ENCODE peak calls at places on chromosomes 12 and 14, in six cellular contexts. A, G, H, I, K and L are unnamed samples.

GRCh38 chr12:44780221-44780770 is 95.8 kb downstream of the NELL2 start:
- DNase-seq in A (no peak), G (no peak), H (no peak), I (no peak), K (no peak), L (no peak)

GRCh38 chr12:12209675-12210074 is 57.2 kb downstream of the LRP6 start:
- DNase-seq in A (no peak), G (no peak), H (no peak), I (no peak), K (no peak), L (no peak)

GRCh38 chr14:68787235-68787727 is 5.6 kb downstream of the ZFP36L1 start:
- DNase-seq in A (peak), G (no peak), H (peak), I (no peak), K (no peak), L (no peak)

GRCh38 chr12:54201001-54201794 is 12.4 kb upstream of the SMUG1 start:
- DNase-seq in A (peak), G (peak), H (peak), I (peak), K (peak), L (peak)

GRCh38 chr14:24051162-24051788 is 534 bp upstream of the CARMIL3 start:
- DNase-seq in A (no peak), G (no peak), H (no peak), I (no peak), K (peak), L (no peak)

GRCh38 chr14:32697704-32698103 is 241.0 kb upstream of the NPAS3 start:
- DNase-seq in A (no peak), G (no peak), H (peak), I (peak), K (no peak), L (no peak)

GRCh38 chr12:1171657-1172056 is 180.6 kb downstream of the ERC1 start:
- DNase-seq in A (no peak), G (peak), H (peak), I (no peak), K (no peak), L (no peak)

GRCh38 chr12:46887870-46888269 is 62.1 kb upstream of the SLC38A4 start:
- DNase-seq in A (no peak), G (no peak), H (no peak), I (no peak), K (no peak), L (no peak)